ENCODE peak calls at places on chromosomes 13 and 19, in eight cellular contexts. O is IMR-90, D is PC-3, K is hepatocyte, E is HCT116, J is H9, A is fibroblast of lung, C is GM23338. M is an unnamed sample.

GRCh38 chr13:113825851-113826250 is 38.0 kb downstream of the GAS6 start:
- DNase-seq in K (no peak), C (no peak), A (no peak), O (no peak), D (no peak), J (no peak), E (no peak), M (no peak)

GRCh38 chr19:4278010-4278409 is 1.1 kb upstream of the SHD start:
- DNase-seq in J (no peak), O (no peak), A (no peak), K (no peak), E (no peak), D (no peak), C (no peak), M (no peak)

GRCh38 chr13:36026556-36026955 is 104.6 kb downstream of the DCLK1 start:
- DNase-seq in E (no peak), O (no peak), D (no peak), K (no peak), C (no peak), J (no peak), A (no peak), M (no peak)

GRCh38 chr13:51364404-51365008 is 25.0 kb downstream of the SERPINE3 start:
- DNase-seq in D (peak; percentile 22), A (peak; percentile 90), J (no peak), O (peak; percentile 79), K (no peak), E (no peak), C (no peak), M (peak; percentile 87)

GRCh38 chr13:21348771-21349170 is 110.3 kb downstream of the ZDHHC20 start:
- DNase-seq in J (no peak), K (no peak), E (no peak), A (no peak), O (no peak), D (no peak), C (no peak), M (no peak)

GRCh38 chr13:52599853-52600603 is 42.2 kb upstream of the HNRNPA1L2 start:
- DNase-seq in J (peak; percentile 67), E (no peak), C (peak; percentile 75), D (no peak), A (peak; percentile 35), O (peak; percentile 13), K (peak; percentile 57), M (peak; percentile 18)

GRCh38 chr19:53577968-53578367 is 40.0 kb downstream of the ZNF331 start:
- DNase-seq in C (no peak), A (no peak), O (no peak), J (no peak), K (no peak), E (no peak), D (no peak), M (no peak)

GRCh38 chr19:35080613-35081170 is 34.9 kb upstream of the FXYD3 start:
- DNase-seq in E (no peak), C (no peak), O (no peak), K (no peak), D (no peak), A (no peak), J (no peak), M (no peak)

GRCh38 chr19:31350033-31350692 is 927 bp upstream of the TSHZ3 start:
- DNase-seq in A (no peak), J (no peak), K (peak; percentile 52), E (no peak), C (no peak), O (no peak), D (no peak), M (no peak)

GRCh38 chr19:16576690-16577530 is 4.7 kb upstream of the SLC35E1 start:
- DNase-seq in D (no peak), O (no peak), J (no peak), K (no peak), E (no peak), C (no peak), A (no peak), M (no peak)

GRCh38 chr13:33745370-33746324 is 72.3 kb upstream of the RFC3 start:
- DNase-seq in K (no peak), O (no peak), E (no peak), J (no peak), A (no peak), D (no peak), C (no peak), M (no peak)

GRCh38 chr19:33301900-33302174 is 497 bp downstream of the CEBPA start:
- DNase-seq in O (no peak), J (no peak), E (no peak), C (peak; percentile 56), A (no peak), K (no peak), D (no peak), M (no peak)

GRCh38 chr19:33301011-33301899 is 1.1 kb downstream of the CEBPA start:
- DNase-seq in O (no peak), C (peak; percentile 63), E (no peak), K (no peak), J (no peak), A (no peak), D (no peak), M (no peak)

GRCh38 chr19:33303791-33304759 is 1.7 kb upstream of the CEBPA start:
- DNase-seq in E (no peak), D (no peak), K (peak; percentile 31), C (no peak), J (peak; percentile 15), A (no peak), O (no peak), M (no peak)

GRCh38 chr19:33302974-33303790 is 848 bp upstream of the CEBPA start:
- DNase-seq in A (peak; percentile 57), D (peak; percentile 32), K (peak; percentile 84), J (peak; percentile 66), E (no peak), C (peak; percentile 81), O (peak; percentile 41), M (peak; percentile 32)

GRCh38 chr19:33302175-33302973 is at the start of gene CEBPA:
- DNase-seq in C (peak; percentile 91), E (peak; percentile 70), A (peak; percentile 74), D (peak; percentile 74), J (peak; percentile 84), K (peak; percentile 97), O (peak; percentile 72), M (peak; percentile 55)
- TF ChIP-seq CTCF in C (peak; percentile 17), E (peak; percentile 59), A (peak; percentile 22), D (no peak), J (peak; percentile 57), K (peak; percentile 42), O (peak; percentile 66), M (no peak)

DNA sequence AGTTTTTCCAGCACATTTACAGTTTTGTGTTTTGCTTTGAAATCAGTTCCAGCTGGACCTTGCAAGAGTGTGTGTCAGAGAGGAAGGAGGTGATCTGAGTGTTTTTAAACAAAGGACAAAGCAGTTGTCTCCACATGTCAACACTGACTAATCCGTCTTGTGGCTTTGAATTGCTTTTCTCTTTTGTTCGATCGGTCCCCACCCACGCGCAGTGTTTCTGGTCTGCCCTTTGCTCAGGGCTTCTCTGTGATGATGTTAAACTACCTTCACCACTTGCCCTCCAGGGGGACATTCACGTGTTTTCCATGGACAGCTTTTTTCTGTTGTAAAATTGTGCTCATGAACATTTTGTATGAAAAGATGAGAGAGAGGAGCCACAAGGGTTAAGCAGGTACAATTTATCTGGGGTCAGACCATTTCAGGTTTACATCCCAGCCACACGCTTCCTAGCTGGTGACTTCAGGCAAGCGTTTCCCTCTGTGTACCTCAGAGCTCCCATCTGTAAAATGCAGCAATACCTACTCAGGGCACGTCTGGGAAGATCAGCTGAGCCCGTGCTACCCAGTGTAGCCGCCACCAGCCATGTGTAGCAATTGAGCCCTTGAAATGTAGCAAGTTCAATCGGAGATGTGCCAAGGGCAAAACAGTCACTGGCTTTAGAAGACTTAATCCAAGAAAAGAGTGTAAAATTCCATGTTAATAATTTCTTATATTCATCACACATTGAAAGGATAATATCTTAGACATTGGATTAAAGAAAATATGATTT is 13.5 kb upstream of the PLA2G4C start:
- DNase-seq in E (peak; percentile 39), D (peak; percentile 84), C (no peak), K (peak; percentile 65), A (peak; percentile 91), O (peak; percentile 73), J (no peak), M (peak; percentile 89)
- H2AFZ ChIP-seq in E (no peak overlapping the region), D (no peak overlapping the region), C (no peak overlapping the region), K (no peak overlapping the region), A (no peak overlapping the region), O (no peak overlapping the region), J (no peak overlapping the region), M (no peak overlapping the region)

DNA sequence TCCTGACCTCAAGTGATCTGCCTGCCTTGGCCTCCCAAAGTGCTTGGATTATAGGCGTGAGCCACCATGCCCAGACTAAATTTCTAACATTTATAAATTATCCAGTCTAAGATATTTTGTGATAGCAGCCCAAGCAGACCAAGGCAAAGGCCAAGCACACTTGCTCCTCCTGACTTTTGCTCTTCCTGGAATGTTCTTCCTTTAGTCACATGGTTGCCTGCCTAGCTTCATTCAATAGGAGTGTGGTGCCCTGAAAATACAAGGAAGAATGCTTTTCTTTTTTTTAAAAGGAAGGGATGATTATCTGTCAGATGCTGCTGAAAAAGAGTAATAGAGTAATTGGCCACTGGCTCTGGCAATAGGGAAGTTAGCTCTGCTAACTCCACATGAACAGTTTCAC is 47.0 kb downstream of the USPL1 start:
- DNase-seq in C (no peak), J (no peak), O (no peak), D (no peak), K (no peak), A (no peak), E (no peak), M (no peak)
- H3K4me1 ChIP-seq in C (peaks cover 2% of the 10 kb centered on the region), J (no peaks in the 10 kb centered on the region), O (no peaks in the 10 kb centered on the region), D (no peaks in the 10 kb centered on the region), K (peaks cover 12% of the 10 kb centered on the region), A (no peaks in the 10 kb centered on the region), E (no peaks in the 10 kb centered on the region), M (no peaks in the 10 kb centered on the region)

GRCh38 chr19:40717880-40718773 is 1.2 kb downstream of the ITPKC start:
- DNase-seq in C (peak; percentile 40), O (peak; percentile 15), E (no peak), D (peak; percentile 26), A (peak; percentile 10), K (peak; percentile 49), J (peak; percentile 38), M (no peak)

GRCh38 chr19:40717325-40717879 is 490 bp downstream of the ITPKC start:
- DNase-seq in D (no peak), C (no peak), E (no peak), J (no peak), O (no peak), K (no peak), A (peak; percentile 12), M (no peak)

GRCh38 chr19:40714519-40715299 is 2.0 kb downstream of the COQ8B start:
- DNase-seq in D (peak; percentile 84), O (peak; percentile 89), A (peak; percentile 90), C (peak; percentile 98), E (no peak), J (peak; percentile 96), K (peak; percentile 97), M (peak; percentile 86)

GRCh38 chr19:40716031-40716654 is 543 bp downstream of the COQ8B start:
- DNase-seq in K (no peak), D (peak; percentile 91), C (no peak), A (no peak), E (peak; percentile 72), J (peak; percentile 35), O (peak; percentile 95), M (no peak)

DNA sequence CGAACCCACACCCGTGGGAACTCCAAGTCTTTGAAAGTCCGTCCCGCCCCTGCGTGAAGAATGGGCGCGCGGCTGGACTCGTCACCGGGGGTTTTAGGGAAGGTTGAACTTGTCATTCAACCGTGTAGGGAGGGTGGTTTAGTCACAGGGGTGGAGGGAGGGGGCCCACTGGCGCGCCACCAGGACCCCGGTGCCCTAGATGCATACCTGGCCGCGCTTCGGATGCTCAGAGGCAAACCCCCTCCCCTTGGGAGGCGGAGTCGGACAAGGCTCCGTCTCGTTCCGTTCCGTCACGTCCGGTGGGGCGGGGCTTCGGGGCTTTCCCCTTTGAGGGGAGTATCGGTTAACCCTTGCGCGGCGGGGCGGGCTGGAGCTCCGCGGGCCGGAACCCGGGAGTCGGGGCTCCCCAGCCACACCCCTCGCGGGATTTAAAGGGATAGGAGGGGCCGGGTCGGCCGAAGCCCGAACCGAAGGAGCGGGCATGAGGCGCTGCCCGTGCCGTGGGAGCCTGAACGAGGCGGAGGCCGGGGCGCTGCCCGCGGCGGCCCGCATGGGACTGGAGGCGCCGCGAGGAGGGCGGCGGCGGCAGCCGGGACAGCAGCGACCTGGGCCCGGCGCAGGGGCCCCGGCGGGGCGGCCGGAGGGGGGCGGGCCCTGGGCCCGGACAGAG is at the start of the genes COQ8B and ITPKC:
- DNase-seq in J (peak; percentile 98), E (peak; percentile 95), O (peak; percentile 96), D (peak; percentile 97), C (peak; percentile 100), K (peak; percentile 100), A (peak; percentile 96), M (peak; percentile 91)
- TF ChIP-seq CTCF in J (peak; percentile 19), E (no peak), O (peak; percentile 8), D (no peak), C (no peak), K (no peak), A (no peak), M (no peak)

M was measured in astrocyte.